ENCODE peak calls at places on chromosomes 16 and 17, in six cellular contexts. V is neuronal stem cell, X is H1, C is IMR-90, G is trophoblast cell, I is mesenchymal stem cell. D is an unnamed sample.

GRCh38 chr16:12901597-12902436 is at the start of gene SHISA9:
- DNase-seq in V (peak; percentile 67), C (no peak), G (no peak), X (peak; percentile 79), I (no peak), D (no peak)

GRCh38 chr17:8534498-8535188 is 95.9 kb downstream of the MYH10 start:
- DNase-seq in C (no peak), X (no peak), I (no peak), G (no peak), V (no peak), D (no peak)

GRCh38 chr17:12985431-12986285 is 32.2 kb downstream of the ELAC2 start:
- DNase-seq in I (no peak), C (peak; percentile 32), G (no peak), X (no peak), V (no peak), D (no peak)

GRCh38 chr17:68047153-68047846 is 11.8 kb downstream of the KPNA2 start:
- DNase-seq in C (no peak), X (no peak), I (no peak), V (no peak), G (no peak), D (no peak)

GRCh38 chr16:50771366-50771765 is 29.5 kb downstream of the CYLD start:
- DNase-seq in G (no peak), X (no peak), C (peak; percentile 88), I (no peak), V (no peak), D (no peak)

GRCh38 chr17:30808785-30809286 is 15.7 kb downstream of the CRLF3 start:
- DNase-seq in C (no peak), X (no peak), G (no peak), I (no peak), V (no peak), D (no peak)

GRCh38 chr16:29757950-29758466 is 12.2 kb upstream of the C16orf54 start:
- DNase-seq in X (no peak), C (peak; percentile 77), I (peak; percentile 53), V (no peak), G (no peak), D (no peak)

GRCh38 chr16:54287758-54288591 is 1.4 kb upstream of the IRX3 start:
- DNase-seq in X (no peak), V (peak; percentile 24), G (no peak), I (no peak), C (no peak), D (peak; percentile 39)

DNA sequence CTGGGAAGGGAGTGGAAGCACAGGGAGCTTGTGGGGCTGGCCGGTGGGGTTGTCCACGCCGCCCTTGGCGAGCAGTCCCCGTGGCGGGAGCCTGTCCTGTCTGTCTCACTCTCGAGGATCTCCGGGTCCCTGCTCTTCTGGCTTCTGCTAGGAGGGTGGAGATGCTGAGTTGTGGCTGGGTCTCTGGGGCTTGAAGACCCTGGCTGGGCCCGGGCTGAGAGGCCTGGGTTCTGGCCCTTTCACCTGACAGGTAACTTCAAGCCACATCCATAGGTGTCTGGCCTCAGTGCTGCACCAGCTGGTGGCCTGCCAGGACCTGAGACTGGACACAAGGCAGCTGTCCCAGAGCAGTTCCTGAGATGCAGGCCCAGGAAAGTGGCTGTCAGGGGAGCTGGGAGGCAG is 46.7 kb downstream of the PRMT7 start:
- DNase-seq in G (no peak), C (no peak), I (no peak), X (no peak), V (no peak), D (no peak)
- H4K91ac ChIP-seq in G (no peak overlapping the region), C (no peak overlapping the region), I (no peak overlapping the region), X (no peak overlapping the region), V (no peak overlapping the region), D (no peak overlapping the region)

DNA sequence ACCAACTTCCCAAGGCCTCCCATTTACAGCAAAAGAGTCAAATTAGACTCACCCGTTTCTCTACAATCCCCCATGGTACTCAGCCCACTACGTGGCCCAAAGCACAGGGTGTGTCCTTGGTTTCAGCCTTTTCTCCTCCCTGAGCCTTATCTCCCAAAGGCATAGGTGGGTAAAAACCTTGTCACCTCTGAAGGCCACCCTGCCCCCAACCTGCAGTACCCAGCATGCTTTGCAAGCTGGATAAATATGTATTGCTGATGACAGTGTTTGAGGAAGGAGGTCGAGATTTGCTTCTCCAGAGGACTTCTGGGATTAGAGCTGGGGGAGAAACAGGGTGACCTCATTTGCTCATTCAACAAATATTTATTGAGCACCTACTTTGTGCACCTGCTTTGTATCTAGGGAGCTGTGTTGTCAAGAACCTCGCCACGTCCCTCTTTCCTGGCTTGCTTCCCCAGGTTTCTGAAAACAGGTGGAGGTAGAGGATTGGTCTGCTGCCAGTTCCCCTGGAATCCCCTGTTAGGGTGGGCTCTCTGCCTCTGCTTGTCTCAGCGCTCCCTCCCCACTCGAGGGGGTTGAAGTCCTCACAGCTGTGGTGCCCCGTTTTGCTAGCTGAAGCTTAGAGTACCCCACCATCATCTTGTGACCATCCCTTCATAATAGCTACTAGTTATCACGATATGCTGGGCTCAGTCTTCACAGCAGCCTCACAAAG is 3.0 kb downstream of the LASP1 start:
- DNase-seq in C (no peak), I (no peak), V (no peak), G (no peak), X (no peak), D (no peak)
- H3K9ac ChIP-seq in C (peak overlapping the region; percentile 93), I (peak overlapping the region; percentile 90), V (no peak overlapping the region), G (no peak overlapping the region), X (no peak overlapping the region), D (no peak overlapping the region)

GRCh38 chr17:76475302-76475701 is 7.9 kb downstream of the AANAT start:
- DNase-seq in G (no peak), C (no peak), X (no peak), V (no peak), I (no peak), D (no peak)

GRCh38 chr17:76474238-76474637 is 6.8 kb downstream of the AANAT start:
- DNase-seq in G (no peak), X (no peak), I (no peak), C (no peak), V (no peak), D (no peak)

GRCh38 chr17:76473541-76473985 is 6.2 kb downstream of the AANAT start:
- DNase-seq in I (no peak), X (peak; percentile 85), V (no peak), G (no peak), C (no peak), D (peak; percentile 89)

GRCh38 chr17:76476736-76477135 is 9.3 kb downstream of the AANAT start:
- DNase-seq in G (no peak), C (no peak), I (no peak), V (no peak), X (no peak), D (no peak)

GRCh38 chr17:76474894-76475293 is 7.5 kb downstream of the AANAT start:
- DNase-seq in X (no peak), G (no peak), I (no peak), C (no peak), V (no peak), D (no peak)
- H4K91ac ChIP-seq in X (no peak overlapping the region), G (no peak overlapping the region), I (no peak overlapping the region), C (no peak overlapping the region), V (no peak overlapping the region), D (no peak overlapping the region)

DNA sequence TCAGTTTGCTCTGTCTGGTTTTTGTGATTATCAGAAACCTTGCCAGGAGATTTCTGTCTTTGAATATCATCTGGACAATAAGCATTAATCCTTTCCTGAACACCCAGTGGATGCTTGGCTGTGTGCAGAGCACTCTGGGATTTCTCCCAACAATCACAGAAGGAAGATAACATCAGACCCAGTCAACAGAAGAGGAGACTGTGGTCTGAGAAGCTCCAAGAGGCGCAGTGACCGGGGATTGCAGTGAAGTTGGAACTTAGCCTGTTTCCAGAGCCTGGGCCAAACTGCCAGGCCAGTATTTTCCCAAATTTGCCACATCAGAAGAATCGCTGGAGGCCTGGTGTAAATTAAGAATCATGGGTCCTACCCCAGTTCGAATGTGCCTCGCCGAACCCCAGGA is 264.7 kb downstream of the C16orf95 start:
- DNase-seq in G (no peak), C (no peak), I (no peak), X (no peak), V (no peak), D (no peak)
- H3K9ac ChIP-seq in G (no peak overlapping the region), C (no peak overlapping the region), I (no peak overlapping the region), X (no peak overlapping the region), V (no peak overlapping the region), D (no peak overlapping the region)

GRCh38 chr16:5575121-5575520 is 477.5 kb upstream of the EEF2KMT start:
- DNase-seq in V (no peak), I (no peak), G (no peak), X (no peak), C (no peak), D (no peak)
- H4K91ac ChIP-seq in V (no peak overlapping the region), I (no peak overlapping the region), G (no peak overlapping the region), X (no peak overlapping the region), C (no peak overlapping the region), D (no peak overlapping the region)

GRCh38 chr16:81787659-81788058 is 8.6 kb downstream of the PLCG2 start:
- DNase-seq in V (no peak), C (no peak), G (no peak), I (no peak), X (no peak), D (no peak)

GRCh38 chr16:81786868-81787267 is 7.8 kb downstream of the PLCG2 start:
- DNase-seq in V (no peak), G (no peak), X (no peak), C (no peak), I (no peak), D (no peak)

GRCh38 chr16:81786321-81786720 is 7.2 kb downstream of the PLCG2 start:
- DNase-seq in I (no peak), V (no peak), X (no peak), C (peak; percentile 6), G (peak; percentile 63), D (no peak)

GRCh38 chr16:81785138-81785924 is 6.2 kb downstream of the PLCG2 start:
- DNase-seq in I (no peak), G (no peak), C (no peak), V (no peak), X (no peak), D (no peak)

GRCh38 chr16:81784042-81784785 is 5.1 kb downstream of the PLCG2 start:
- DNase-seq in X (no peak), C (no peak), V (no peak), I (no peak), G (no peak), D (no peak)
- H3K9ac ChIP-seq in X (no peak overlapping the region), C (no peak overlapping the region), V (no peak overlapping the region), I (no peak overlapping the region), G (no peak overlapping the region), D (no peak overlapping the region)

GRCh38 chr16:83561876-83562275 is 245.9 kb upstream of the HSBP1 start:
- DNase-seq in C (peak; percentile 40), V (peak; percentile 46), G (peak; percentile 32), X (no peak), I (peak; percentile 42), D (no peak)
- H4K91ac ChIP-seq in C (no peak overlapping the region), V (no peak overlapping the region), G (no peak overlapping the region), X (no peak overlapping the region), I (no peak overlapping the region), D (no peak overlapping the region)

DNA sequence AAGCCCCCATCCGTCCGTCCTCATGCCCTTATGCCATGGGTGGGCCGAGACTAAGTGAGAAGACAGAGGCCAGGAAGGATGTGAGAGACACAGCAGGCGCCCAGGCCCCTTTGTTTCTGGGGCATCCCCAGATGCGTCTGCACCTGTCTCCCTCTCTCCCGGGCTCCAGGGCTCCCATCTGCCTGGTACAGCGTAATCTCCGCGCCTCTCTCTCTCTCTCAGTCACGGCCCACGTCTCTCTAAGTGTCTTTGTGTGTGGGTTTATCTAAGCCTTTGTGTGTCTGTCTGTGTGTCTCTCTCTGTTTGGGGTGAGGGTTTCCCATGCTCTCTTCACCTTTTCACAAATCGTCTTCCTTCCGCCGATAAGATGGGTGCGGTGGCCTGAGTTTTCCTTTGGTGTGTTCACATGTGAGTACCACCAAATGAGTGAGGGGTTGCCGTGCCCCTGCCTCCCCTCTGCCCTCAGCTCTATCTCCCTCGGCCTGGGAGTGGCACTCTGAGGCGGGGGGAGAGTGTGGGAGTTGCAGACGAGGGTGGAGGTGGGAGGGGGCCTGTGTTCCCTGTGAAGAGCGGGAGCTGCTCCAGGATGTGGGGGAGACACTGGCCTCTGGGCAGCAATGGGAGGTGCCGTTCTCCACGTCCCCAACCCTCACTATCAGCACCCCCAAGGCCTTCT is 25.8 kb upstream of the ABCC3 start:
- DNase-seq in G (no peak), X (no peak), V (no peak), C (no peak), I (no peak), D (no peak)
- H3K9ac ChIP-seq in G (no peak overlapping the region), X (no peak overlapping the region), V (peak overlapping the region; percentile 35), C (no peak overlapping the region), I (no peak overlapping the region), D (no peak overlapping the region)

D was measured in H9.